ENCODE peak calls at places on chromosomes 11 and 22, in five cellular contexts. H is cardiac muscle cell, A is transverse colon, R is GM23338, O is ovary. S is an unnamed sample.

GRCh38 chr11:12329169-12329568 is 48.2 kb upstream of the PARVA start:
- DNase-seq in H (no peak), A (no peak), R (no peak), O (no peak), S (no peak)

GRCh38 chr22:32219030-32219429 is 14.2 kb upstream of the RFPL2 start:
- DNase-seq in H (no peak), A (no peak), R (no peak), O (no peak), S (no peak)

GRCh38 chr22:38050720-38051119 is 6.5 kb upstream of the PICK1 start:
- DNase-seq in H (no peak), A (no peak), R (no peak), O (no peak), S (no peak)

GRCh38 chr11:33931032-33931431 is 39.2 kb upstream of the LMO2 start:
- DNase-seq in H (no peak), A (no peak), R (no peak), O (no peak), S (no peak)

GRCh38 chr11:82631722-82632630 is 101.7 kb downstream of the FAM181B start:
- DNase-seq in H (no peak), A (no peak), R (no peak), O (no peak), S (no peak)

GRCh38 chr11:30326114-30326783 is 3.3 kb downstream of the ARL14EP start:
- DNase-seq in H (no peak), A (no peak), R (no peak), O (no peak), S (no peak)

GRCh38 chr11:111429066-111429506 is 50.0 kb upstream of the POU2AF1 start:
- DNase-seq in H (no peak), A (peak; percentile 77), R (peak; percentile 82), O (peak; percentile 49), S (peak; percentile 26)

GRCh38 chr22:17985606-17986005 is 38.8 kb downstream of the MICAL3 start:
- DNase-seq in H (no peak), A (no peak), R (no peak), O (no peak), S (no peak)

GRCh38 chr11:103832762-103833161 is 203.7 kb upstream of the DDI1 start:
- DNase-seq in H (no peak), A (no peak), R (no peak), O (no peak), S (no peak)

GRCh38 chr11:113189909-113190667 is 124.3 kb upstream of the TTC12 start:
- DNase-seq in H (no peak), A (no peak), R (no peak), O (no peak), S (peak; percentile 70)

GRCh38 chr11:116061322-116061721 is 557.1 kb upstream of the CADM1 start:
- DNase-seq in H (no peak), A (no peak), R (no peak), O (no peak), S (no peak)

DNA sequence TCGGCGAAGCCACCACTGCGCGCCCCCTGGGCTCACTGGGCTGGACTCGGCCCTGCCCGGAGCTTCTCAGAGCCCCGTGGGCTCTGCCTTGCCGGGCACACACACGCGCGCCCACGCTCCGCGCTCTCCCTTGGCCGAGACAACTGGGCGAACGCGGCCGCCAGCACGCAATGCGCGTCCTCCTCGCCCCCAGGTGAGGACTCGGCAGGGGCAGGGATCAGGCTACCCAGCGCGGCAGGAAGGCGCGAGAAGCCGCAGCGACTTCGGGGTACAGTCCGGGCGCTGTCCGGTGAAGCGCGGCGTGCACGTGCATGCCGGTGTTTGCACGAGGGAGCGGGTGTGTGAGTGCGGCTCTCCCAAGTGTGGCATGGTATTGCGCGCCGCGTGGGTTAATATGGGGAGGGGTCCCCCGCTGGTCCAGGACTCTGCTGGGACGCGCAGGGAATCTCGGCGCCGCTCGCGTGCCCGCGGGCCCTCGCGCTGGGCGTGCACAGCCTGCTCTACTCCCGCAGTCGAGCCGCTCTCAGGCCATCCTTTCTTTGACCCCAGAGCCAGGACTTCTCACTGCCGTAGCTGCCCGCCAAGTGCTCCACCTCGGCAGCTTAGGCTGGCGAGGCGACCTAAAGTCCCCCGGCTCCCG is 5.5 kb downstream of the WNT7B start:
- DNase-seq in H (no peak), A (no peak), R (peak; percentile 56), O (no peak), S (no peak)
- H3K4me3 ChIP-seq in H (peak overlapping the region; percentile 16), A (no peak overlapping the region), R (peak overlapping the region; percentile 57), O (no peak overlapping the region), S (peak overlapping the region; percentile 54)

GRCh38 chr11:6260207-6260726 is 629 bp downstream of the CCKBR start:
- DNase-seq in H (no peak), A (no peak), R (no peak), O (no peak), S (no peak)

GRCh38 chr11:6258141-6258540 is 1.5 kb upstream of the CCKBR start:
- DNase-seq in H (no peak), A (no peak), R (peak; percentile 50), O (no peak), S (no peak)

GRCh38 chr11:6259638-6260019 is at the start of gene CCKBR:
- DNase-seq in H (peak; percentile 75), A (peak; percentile 23), R (peak; percentile 72), O (no peak), S (no peak)

GRCh38 chr11:6263664-6264063 is 4.0 kb downstream of the CCKBR start:
- DNase-seq in H (no peak), A (no peak), R (no peak), O (no peak), S (no peak)

GRCh38 chr11:6258571-6258998 is 1.1 kb upstream of the CCKBR start:
- DNase-seq in H (peak; percentile 60), A (no peak), R (peak; percentile 71), O (no peak), S (no peak)
- H3K27me3 ChIP-seq in H (no peaks in the 10 kb centered on the region), A (peaks cover 62% of the 10 kb centered on the region), R (peaks cover 80% of the 10 kb centered on the region), O (no peaks in the 10 kb centered on the region), S (peaks cover 65% of the 10 kb centered on the region)

GRCh38 chr11:78564037-78564888 is 10.4 kb downstream of the NARS2 start:
- DNase-seq in H (peak; percentile 74), A (peak; percentile 23), R (peak; percentile 84), O (no peak), S (no peak)
- H3K4me3 ChIP-seq in H (no peak overlapping the region), A (no peak overlapping the region), R (no peak overlapping the region), O (no peak overlapping the region), S (no peak overlapping the region)

DNA sequence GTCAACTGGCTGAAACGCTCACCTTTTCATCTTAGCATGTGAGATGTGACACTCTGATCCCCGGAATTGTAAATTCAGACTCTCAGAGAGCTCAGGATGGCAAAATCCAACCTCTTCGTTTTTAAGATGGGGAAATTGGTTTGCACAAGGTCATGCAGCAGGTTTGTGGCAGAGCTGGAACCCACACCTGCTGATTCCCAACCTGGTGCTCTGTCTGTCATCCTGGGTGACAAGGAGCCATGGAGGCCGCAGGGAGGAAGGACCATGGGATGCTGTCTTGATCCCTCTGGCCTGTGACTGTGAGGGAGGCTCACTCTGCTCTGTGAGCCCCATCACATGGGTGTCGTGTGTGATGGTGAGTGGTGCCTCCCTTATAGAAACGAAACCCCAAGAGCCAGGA is 87.4 kb upstream of the SYT13 start:
- DNase-seq in H (no peak), A (no peak), R (no peak), O (no peak), S (no peak)
- H3K27me3 ChIP-seq in H (peaks cover 43% of the 10 kb centered on the region), A (peaks cover 21% of the 10 kb centered on the region), R (no peaks in the 10 kb centered on the region), O (no peaks in the 10 kb centered on the region), S (peaks cover 40% of the 10 kb centered on the region)

GRCh38 chr11:78349614-78350013 is 68.0 kb downstream of the GAB2 start:
- DNase-seq in H (no peak), A (no peak), R (no peak), O (no peak), S (no peak)
- H3K4me3 ChIP-seq in H (no peak overlapping the region), A (no peak overlapping the region), R (no peak overlapping the region), O (no peak overlapping the region), S (peak overlapping the region; percentile 49)

GRCh38 chr22:31124290-31124689 is 1.5 kb downstream of the INPP5J start:
- DNase-seq in H (no peak), A (no peak), R (no peak), O (no peak), S (no peak)
- H3K27me3 ChIP-seq in H (no peaks in the 10 kb centered on the region), A (no peaks in the 10 kb centered on the region), R (no peaks in the 10 kb centered on the region), O (no peaks in the 10 kb centered on the region), S (no peaks in the 10 kb centered on the region)

DNA sequence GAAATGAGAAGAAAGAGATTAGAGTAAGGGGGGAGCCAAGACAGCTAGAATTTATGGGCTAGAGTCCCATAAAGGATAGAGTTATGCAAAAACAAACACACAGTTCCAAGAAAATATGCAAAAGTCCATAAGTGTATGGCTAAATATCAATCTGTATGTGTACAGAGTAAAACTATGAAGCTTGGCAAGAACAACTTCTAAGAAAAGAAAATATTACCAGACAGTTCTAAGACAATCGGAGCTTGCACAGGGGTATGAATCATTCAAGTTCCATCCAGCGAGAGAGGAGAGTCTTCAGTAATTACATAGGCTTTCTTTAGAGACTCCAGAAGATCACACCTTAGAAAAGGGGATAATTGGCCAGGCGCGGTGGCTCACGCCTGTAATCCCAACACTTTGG is 41.8 kb downstream of the GDPD4 start:
- DNase-seq in H (no peak), A (no peak), R (no peak), O (no peak), S (no peak)
- H3K4me3 ChIP-seq in H (no peak overlapping the region), A (no peak overlapping the region), R (no peak overlapping the region), O (no peak overlapping the region), S (no peak overlapping the region)

GRCh38 chr11:1926156-1927031 is 6.9 kb downstream of the TNNT3 start:
- DNase-seq in H (no peak), A (no peak), R (no peak), O (no peak), S (no peak)

GRCh38 chr11:1927151-1928037 is 7.9 kb downstream of the TNNT3 start:
- DNase-seq in H (no peak), A (no peak), R (no peak), O (no peak), S (no peak)

GRCh38 chr11:1928891-1929541 is 9.5 kb downstream of the TNNT3 start:
- DNase-seq in H (no peak), A (no peak), R (no peak), O (no peak), S (no peak)

GRCh38 chr11:1929621-1930447 is 10.3 kb downstream of the TNNT3 start:
- DNase-seq in H (no peak), A (no peak), R (no peak), O (no peak), S (no peak)

GRCh38 chr11:1928038-1928890 is 8.8 kb downstream of the TNNT3 start:
- DNase-seq in H (no peak), A (no peak), R (no peak), O (no peak), S (no peak)
- H3K27me3 ChIP-seq in H (no peaks in the 10 kb centered on the region), A (no peaks in the 10 kb centered on the region), R (no peaks in the 10 kb centered on the region), O (no peaks in the 10 kb centered on the region), S (no peaks in the 10 kb centered on the region)

DNA sequence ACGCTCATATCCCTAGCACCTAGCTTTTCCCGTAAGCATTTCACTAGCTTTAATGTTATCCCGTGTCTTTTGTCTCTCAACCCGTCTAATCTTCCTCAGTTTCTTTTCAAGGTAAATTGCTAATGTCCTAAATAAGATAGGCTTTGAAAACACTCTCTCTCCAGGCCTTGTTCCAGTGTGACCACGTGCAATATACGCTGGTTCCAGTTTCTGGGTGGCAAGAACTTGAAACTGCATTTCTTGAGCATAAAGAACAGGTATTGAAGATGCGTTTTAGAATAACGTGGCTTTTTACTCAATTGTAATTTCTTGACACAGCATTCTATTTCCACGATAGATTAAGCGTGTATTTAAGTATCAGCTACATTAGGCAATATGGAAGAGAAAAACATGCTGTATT is 1.1 kb downstream of the CDC45 start:
- DNase-seq in H (no peak), A (no peak), R (no peak), O (no peak), S (no peak)
- H3K4me3 ChIP-seq in H (no peak overlapping the region), A (no peak overlapping the region), R (peak overlapping the region; percentile 55), O (no peak overlapping the region), S (no peak overlapping the region)

GRCh38 chr11:61560751-61561150 is 20.1 kb downstream of the SYT7 start:
- DNase-seq in H (no peak), A (no peak), R (no peak), O (no peak), S (no peak)
- H3K27me3 ChIP-seq in H (peaks cover 12% of the 10 kb centered on the region), A (peaks cover 38% of the 10 kb centered on the region), R (peaks cover 2% of the 10 kb centered on the region), O (no peaks in the 10 kb centered on the region), S (peaks cover 4% of the 10 kb centered on the region)